ENCODE peak calls at places on chromosomes 2 and 18, in seven cellular contexts. F is sigmoid colon, V is heart left ventricle, A is breast epithelium, G is A549, U is IMR-90, Y is spleen. M is an unnamed sample. For H3K4me1, the result is how much of the 10 kb centered on the place peaks cover.

GRCh38 chr2:217906787-217907186 is 96.0 kb downstream of the TNS1 start:
- DNase-seq in F (peak), V (peak), A (no peak), G (no peak), U (no peak), Y (no peak), M (no peak)

GRCh38 chr2:127586746-127587295 is 51.3 kb downstream of the MYO7B start:
- DNase-seq in F (no peak), V (no peak), A (no peak), G (no peak), U (no peak), Y (peak), M (peak)

GRCh38 chr2:1745171-1746023 is 1.1 kb upstream of the PXDN start:
- DNase-seq in F (no peak), V (no peak), A (peak), G (no peak), U (no peak), Y (peak), M (peak)

GRCh38 chr2:96771792-96772618 is 11.3 kb downstream of the CNNM4 start:
- DNase-seq in F (no peak), V (no peak), A (peak), G (no peak), U (no peak), Y (no peak), M (no peak)

GRCh38 chr2:203804070-203804469 is 63.5 kb upstream of the CTLA4 start:
- DNase-seq in F (no peak), V (no peak), A (peak), G (no peak), U (peak), Y (no peak), M (no peak)

GRCh38 chr2:8847400-8847799 is 10.0 kb upstream of the KIDINS220 start:
- DNase-seq in F (no peak), V (no peak), A (no peak), G (peak), U (peak), Y (no peak), M (no peak)

GRCh38 chr2:84781942-84782716 is 98.8 kb downstream of the TRABD2A start:
- DNase-seq in F (no peak), V (no peak), A (no peak), G (no peak), U (peak), Y (peak), M (peak)

GRCh38 chr18:28161608-28162599 is 15.0 kb downstream of the CDH2 start:
- DNase-seq in F (no peak), V (no peak), A (no peak), G (peak), U (peak), Y (no peak), M (no peak)

GRCh38 chr18:950882-951539 is 46.3 kb downstream of the ADCYAP1 start:
- DNase-seq in F (no peak), V (no peak), A (no peak), G (no peak), U (no peak), Y (no peak), M (no peak)

GRCh38 chr18:60024857-60025256 is 125.1 kb downstream of the PMAIP1 start:
- DNase-seq in F (no peak), V (no peak), A (no peak), G (no peak), U (no peak), Y (no peak), M (no peak)

GRCh38 chr2:109558076-109558882 is 55.5 kb downstream of the SEPTIN10 start:
- DNase-seq in F (no peak), V (no peak), A (peak), G (peak), U (peak), Y (no peak), M (no peak)

GRCh38 chr2:98959759-98960507 is 23.9 kb upstream of the CRACDL start:
- DNase-seq in F (no peak), V (no peak), A (no peak), G (no peak), U (no peak), Y (no peak), M (no peak)

GRCh38 chr18:79763407-79763806 is 34.3 kb upstream of the KCNG2 start:
- DNase-seq in F (peak), V (no peak), A (no peak), G (no peak), U (no peak), Y (peak), M (peak)

GRCh38 chr2:11701831-11702301 is 31.9 kb upstream of the NTSR2 start:
- DNase-seq in F (peak), V (peak), A (peak), G (no peak), U (peak), Y (no peak), M (peak)

GRCh38 chr2:63755980-63756379 is 85.7 kb upstream of the UGP2 start:
- DNase-seq in F (no peak), V (no peak), A (no peak), G (no peak), U (peak), Y (no peak), M (no peak)

GRCh38 chr2:18432999-18433398 is 127.5 kb downstream of the RDH14 start:
- DNase-seq in F (peak), V (no peak), A (no peak), G (no peak), U (no peak), Y (no peak), M (no peak)

GRCh38 chr2:24875272-24875671 is 44.8 kb downstream of the ADCY3 start:
- DNase-seq in F (no peak), V (no peak), A (no peak), G (no peak), U (no peak), Y (no peak), M (peak)

GRCh38 chr2:227324671-227325055 is 388 bp upstream of the MFF start:
- DNase-seq in F (no peak), V (no peak), A (no peak), G (no peak), U (peak), Y (no peak), M (peak)

GRCh38 chr2:85246348-85246747 is 81.4 kb downstream of the TGOLN2 start:
- DNase-seq in F (no peak), V (no peak), A (no peak), G (no peak), U (no peak), Y (peak), M (no peak)

GRCh38 chr18:23716966-23717365 is 27.7 kb downstream of the LAMA3 start:
- DNase-seq in F (no peak), V (no peak), A (no peak), G (no peak), U (no peak), Y (no peak), M (no peak)

GRCh38 chr2:195162918-195163317 is 494.1 kb upstream of the SLC39A10 start:
- DNase-seq in F (no peak), V (no peak), A (no peak), G (no peak), U (no peak), Y (no peak), M (no peak)

GRCh38 chr2:170816499-170817246 is at the start of gene GAD1:
- DNase-seq in F (peak), V (peak), A (no peak), G (peak), U (peak), Y (peak), M (peak)

GRCh38 chr2:241218131-241219029 is 29.9 kb downstream of the ANO7 start:
- DNase-seq in F (no peak), V (peak), A (peak), G (peak), U (peak), Y (peak), M (no peak)

GRCh38 chr2:224401641-224402342 is at the start of gene FAM124B:
- DNase-seq in F (peak), V (peak), A (peak), G (no peak), U (peak), Y (peak), M (no peak)

DNA sequence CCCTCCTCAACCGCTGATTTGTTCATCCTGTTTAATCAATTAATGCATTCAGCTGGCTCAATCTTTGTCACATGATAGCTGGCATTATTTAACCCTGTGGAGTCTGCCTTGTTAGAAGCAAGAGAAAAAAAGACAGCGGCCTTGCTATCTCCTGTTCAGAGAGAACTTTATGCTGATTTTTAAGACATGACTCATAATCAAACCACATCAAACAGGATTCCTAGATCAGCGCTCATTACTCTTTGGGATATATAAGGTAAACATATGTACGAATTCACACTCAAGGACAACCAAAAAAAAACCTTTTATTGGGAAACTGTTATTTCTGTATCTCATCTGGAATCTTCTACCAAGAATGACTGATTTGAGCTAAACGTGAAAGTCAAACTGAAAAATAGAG is 195.1 kb downstream of the C1D start:
- DNase-seq in F (no peak), V (no peak), A (no peak), G (no peak), U (peak), Y (no peak), M (no peak)
- TF ChIP-seq POLR2A in F (no peak), V (no peak), A (no peak), G (no peak), U (no peak), Y (no peak), M (no peak)

GRCh38 chr2:174341301-174341994 is 6.7 kb downstream of the SP9 start:
- DNase-seq in F (peak), V (peak), A (peak), G (peak), U (peak), Y (peak), M (peak)

GRCh38 chr2:174343638-174344455 is 9.1 kb downstream of the SP9 start:
- DNase-seq in F (no peak), V (no peak), A (no peak), G (no peak), U (no peak), Y (peak), M (no peak)

GRCh38 chr2:174343343-174343637 is 8.5 kb downstream of the SP9 start:
- DNase-seq in F (no peak), V (no peak), A (no peak), G (no peak), U (no peak), Y (no peak), M (no peak)

GRCh38 chr2:174341995-174342571 is 7.3 kb downstream of the SP9 start:
- DNase-seq in F (no peak), V (no peak), A (no peak), G (no peak), U (no peak), Y (peak), M (no peak)

GRCh38 chr2:174342600-174343342 is 8.0 kb downstream of the SP9 start:
- DNase-seq in F (no peak), V (no peak), A (no peak), G (no peak), U (no peak), Y (peak), M (no peak)
- H3K4me1 ChIP-seq in F (under half), V (under half), A (under half), G (under half), U (under half), Y (half or more), M (under half)

GRCh38 chr2:32063310-32064020 is at the start of gene SPAST:
- DNase-seq in F (peak), V (peak), A (peak), G (peak), U (peak), Y (peak), M (peak)
- TF ChIP-seq POLR2A in F (peak), V (peak), A (peak), G (peak), U (no peak), Y (no peak), M (no peak)

DNA sequence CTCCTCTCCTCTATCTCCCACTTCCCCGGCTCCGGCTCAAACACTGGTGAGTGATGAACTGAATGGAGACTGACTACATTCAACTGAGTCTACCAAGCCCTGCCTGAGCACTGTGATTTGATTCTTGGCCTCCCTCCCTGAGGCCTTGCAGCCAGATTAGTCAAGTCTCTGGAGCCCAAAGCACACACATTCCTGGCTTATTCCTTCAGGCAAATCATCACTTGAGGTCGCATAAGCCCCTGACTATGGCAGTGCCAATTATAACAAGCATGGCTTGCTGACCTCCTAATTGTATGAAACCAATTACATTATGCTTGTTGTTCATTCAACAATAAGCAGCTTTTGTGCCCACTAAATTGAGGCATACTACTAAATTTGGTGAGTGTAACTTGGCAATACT is 34.6 kb downstream of the EFEMP1 start:
- DNase-seq in F (no peak), V (peak), A (no peak), G (no peak), U (peak), Y (no peak), M (no peak)
- H3K4me1 ChIP-seq in F (under half), V (under half), A (under half), G (under half), U (under half), Y (under half), M (under half)

DNA sequence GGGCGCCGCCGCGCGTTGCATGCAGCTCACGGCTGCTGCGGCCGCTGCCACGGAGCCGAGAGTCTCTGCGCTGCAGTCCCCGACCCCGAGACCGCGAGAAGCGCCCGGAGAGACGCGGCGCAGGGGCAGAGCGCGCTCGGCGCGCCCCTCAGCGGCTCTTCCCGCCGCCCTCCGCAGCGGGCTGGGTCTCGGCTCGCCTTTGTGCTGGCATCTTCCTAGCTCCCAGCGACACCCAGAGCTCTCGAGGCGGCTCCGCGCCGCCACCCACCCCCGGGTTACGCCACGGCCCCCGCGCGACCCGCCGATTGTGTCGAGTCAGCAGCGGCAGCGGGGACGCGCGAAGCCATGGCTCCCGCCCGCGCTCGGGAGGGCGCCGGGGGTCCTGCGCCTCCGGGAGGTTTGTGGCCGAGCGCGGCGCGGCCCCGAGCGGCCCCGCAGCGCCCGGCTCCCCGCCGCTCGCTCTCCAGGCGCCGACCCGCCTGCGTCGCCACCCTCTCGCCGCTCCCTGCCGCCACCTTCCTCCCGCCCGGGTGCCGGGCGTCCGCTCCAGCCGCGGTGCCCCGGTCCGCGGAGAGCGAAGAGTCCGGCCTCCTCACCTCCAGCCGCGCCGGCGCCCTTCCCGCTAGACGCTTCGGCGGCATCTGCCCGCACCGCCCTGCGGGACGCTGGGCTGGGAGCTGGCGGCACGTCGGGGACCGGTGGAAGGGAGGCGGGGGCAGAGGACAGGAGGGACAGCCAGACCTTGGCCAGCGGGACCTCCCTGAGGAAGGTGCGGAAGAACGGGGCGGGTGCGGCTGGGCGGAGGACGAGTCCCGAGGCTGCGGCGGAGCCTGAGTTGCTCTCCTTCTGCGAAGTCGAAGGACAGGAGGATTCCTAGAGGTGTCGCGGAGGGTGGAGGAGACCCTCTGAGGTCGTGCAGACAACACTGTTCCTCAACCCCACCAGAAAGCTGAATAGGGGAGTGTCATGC is 46.3 kb upstream of the CCDC150 start:
- DNase-seq in F (no peak), V (peak), A (no peak), G (peak), U (peak), Y (peak), M (no peak)
- TF ChIP-seq POLR2A in F (no peak), V (no peak), A (no peak), G (peak), U (peak), Y (no peak), M (no peak)

M was measured in Peyer's patch.